ENCODE peak calls at places on chromosomes 7 and 10, in nine cellular contexts. J is cardiac fibroblast, Z is GM12864, Y is AG10803, D is prostate gland, X is IMR-90, T is fibroblast of pulmonary artery, P is OCI-LY7, A is adrenal gland. C is an unnamed sample.

GRCh38 chr7:143408686-143409551 is at the start of gene EPHA1:
- DNase-seq in Z (no peak), J (no peak), X (no peak), T (no peak), P (no peak), Y (no peak), A (peak; percentile 50), D (peak; percentile 77), C (no peak)

GRCh38 chr7:47405921-47406765 is 175.8 kb downstream of the TNS3 start:
- DNase-seq in T (peak; percentile 27), J (peak; percentile 54), D (peak; percentile 75), X (peak; percentile 41), A (peak; percentile 94), P (no peak), Z (no peak), Y (peak; percentile 63), C (no peak)

GRCh38 chr7:82358009-82358578 is 85.5 kb downstream of the CACNA2D1 start:
- DNase-seq in X (no peak), P (no peak), Z (no peak), D (no peak), J (no peak), Y (no peak), T (no peak), A (no peak), C (no peak)

GRCh38 chr10:4771554-4772201 is 54.3 kb upstream of the AKR1E2 start:
- DNase-seq in J (peak; percentile 32), P (no peak), Y (peak; percentile 87), D (no peak), Z (no peak), X (peak; percentile 85), T (peak; percentile 64), A (no peak), C (no peak)

GRCh38 chr10:60827791-60828488 is 49.7 kb downstream of the CDK1 start:
- DNase-seq in J (peak; percentile 90), Z (no peak), T (peak; percentile 96), Y (peak; percentile 87), A (no peak), P (no peak), D (no peak), X (peak; percentile 86), C (no peak)

GRCh38 chr7:1977876-1978441 is 254.8 kb downstream of the MAD1L1 start:
- DNase-seq in T (no peak), J (no peak), P (no peak), A (no peak), Y (no peak), X (no peak), Z (no peak), D (no peak), C (no peak)

GRCh38 chr7:130888017-130888371 is 154.0 kb upstream of the KLF14 start:
- DNase-seq in P (no peak), Y (no peak), D (no peak), A (no peak), T (peak; percentile 48), Z (no peak), J (no peak), X (no peak), C (no peak)

GRCh38 chr7:89027781-89028180 is 232.2 kb upstream of the TEX47 start:
- DNase-seq in Z (no peak), X (no peak), D (no peak), P (no peak), Y (no peak), T (no peak), A (no peak), J (no peak), C (no peak)

GRCh38 chr7:47493971-47494370 is 87.9 kb downstream of the TNS3 start:
- DNase-seq in A (no peak), D (no peak), T (no peak), Y (no peak), Z (no peak), X (no peak), J (no peak), P (no peak), C (no peak)

GRCh38 chr10:18261660-18262292 is 121.6 kb downstream of the CACNB2 start:
- DNase-seq in Z (no peak), T (no peak), X (no peak), D (no peak), Y (no peak), J (no peak), A (no peak), P (no peak), C (no peak)

GRCh38 chr10:17227367-17228080 is 517 bp upstream of the VIM start:
- DNase-seq in T (peak; percentile 47), D (no peak), A (no peak), P (peak; percentile 24), Y (peak; percentile 54), X (peak; percentile 39), Z (no peak), J (peak; percentile 58), C (peak; percentile 67)

GRCh38 chr7:7568553-7568952 is 1.9 kb downstream of the MIOS start:
- DNase-seq in A (no peak), Y (no peak), J (no peak), P (peak; percentile 15), T (no peak), Z (no peak), D (no peak), X (no peak), C (no peak)

GRCh38 chr7:92366730-92367129 is 80.6 kb upstream of the GATAD1 start:
- DNase-seq in P (no peak), Z (no peak), Y (peak; percentile 15), X (peak; percentile 24), D (no peak), T (peak; percentile 46), J (peak; percentile 49), A (no peak), C (no peak)

GRCh38 chr7:70571986-70572385 is 560.0 kb upstream of the GALNT17 start:
- DNase-seq in A (no peak), J (no peak), Y (no peak), D (no peak), X (no peak), T (no peak), P (no peak), Z (no peak), C (no peak)

GRCh38 chr10:27742195-27742925 is 3.3 kb downstream of the MKX start:
- DNase-seq in A (peak; percentile 84), Y (peak; percentile 96), Z (peak; percentile 58), P (peak; percentile 81), T (peak; percentile 79), D (peak; percentile 59), J (peak; percentile 80), X (peak; percentile 85), C (peak; percentile 86)

GRCh38 chr7:127901895-127902703 is 129.1 kb downstream of the LRRC4 start:
- DNase-seq in Z (peak; percentile 33), T (no peak), J (no peak), D (no peak), P (no peak), X (no peak), A (no peak), Y (no peak), C (peak; percentile 58)

GRCh38 chr7:101068401-101068800 is 16.9 kb upstream of the TRIM56 start:
- DNase-seq in T (no peak), J (no peak), Z (no peak), A (no peak), P (no peak), X (no peak), Y (no peak), D (no peak), C (no peak)

GRCh38 chr7:631291-631711 is 95.2 kb upstream of the DNAAF5 start:
- DNase-seq in J (no peak), Z (no peak), Y (no peak), D (no peak), X (no peak), A (no peak), T (no peak), P (no peak), C (no peak)

GRCh38 chr10:77637986-77638765 is 568 bp upstream of the KCNMA1 start:
- DNase-seq in Y (peak; percentile 61), X (peak; percentile 53), P (no peak), A (no peak), D (no peak), T (peak; percentile 29), J (peak; percentile 51), Z (no peak), C (no peak)

DNA sequence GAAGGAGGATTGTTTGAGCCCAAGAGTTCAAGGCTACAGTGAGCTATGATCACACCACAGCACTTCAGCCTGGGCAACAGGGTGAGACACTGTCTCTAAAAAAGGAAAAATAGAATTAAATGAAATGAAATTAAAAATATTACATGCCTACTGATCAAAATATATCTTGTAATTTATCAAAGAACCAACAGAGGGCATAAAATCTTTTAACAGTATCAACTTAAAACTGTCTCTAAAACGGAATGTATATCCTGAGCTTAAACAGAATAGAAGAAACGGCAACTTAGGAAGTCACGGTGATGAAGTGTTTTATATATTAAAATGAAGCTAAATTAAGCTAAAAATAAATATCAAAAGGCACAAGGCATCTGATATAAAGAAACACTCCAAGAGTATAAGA is 78.8 kb downstream of the MTPAP start:
- DNase-seq in P (peak; percentile 10), Z (no peak), Y (peak; percentile 9), X (peak; percentile 13), J (peak; percentile 28), T (peak; percentile 18), D (no peak), A (no peak), C (no peak)
- TF ChIP-seq CTCF in P (peak; percentile 67), Z (no peak), Y (peak; percentile 50), X (peak; percentile 36), J (no peak), T (peak; percentile 23), D (no peak), A (peak; percentile 16), C (no peak)

GRCh38 chr10:21497177-21497807 is 28.2 kb downstream of the SKIDA1 start:
- DNase-seq in Y (peak; percentile 86), J (peak; percentile 93), X (peak; percentile 62), P (peak; percentile 4), A (peak; percentile 96), T (peak; percentile 82), Z (no peak), D (peak; percentile 93), C (peak; percentile 29)
- H3K4me3 ChIP-seq in Y (peak overlapping the region; percentile 91), J (peak overlapping the region; percentile 94), X (peak overlapping the region; percentile 91), P (peak overlapping the region; percentile 77), A (peak overlapping the region; percentile 57), T (peak overlapping the region; percentile 80), Z (peak overlapping the region; percentile 74), D (peak overlapping the region; percentile 65), C (peak overlapping the region; percentile 84)

GRCh38 chr10:14712991-14713422 is 61.7 kb downstream of the FAM107B start:
- DNase-seq in T (peak; percentile 59), A (no peak), Y (no peak), X (peak; percentile 72), J (peak; percentile 25), Z (no peak), D (no peak), P (no peak), C (no peak)
- TF ChIP-seq CTCF in T (no peak), A (no peak), Y (no peak), X (no peak), J (no peak), Z (no peak), D (no peak), P (no peak), C (no peak)

DNA sequence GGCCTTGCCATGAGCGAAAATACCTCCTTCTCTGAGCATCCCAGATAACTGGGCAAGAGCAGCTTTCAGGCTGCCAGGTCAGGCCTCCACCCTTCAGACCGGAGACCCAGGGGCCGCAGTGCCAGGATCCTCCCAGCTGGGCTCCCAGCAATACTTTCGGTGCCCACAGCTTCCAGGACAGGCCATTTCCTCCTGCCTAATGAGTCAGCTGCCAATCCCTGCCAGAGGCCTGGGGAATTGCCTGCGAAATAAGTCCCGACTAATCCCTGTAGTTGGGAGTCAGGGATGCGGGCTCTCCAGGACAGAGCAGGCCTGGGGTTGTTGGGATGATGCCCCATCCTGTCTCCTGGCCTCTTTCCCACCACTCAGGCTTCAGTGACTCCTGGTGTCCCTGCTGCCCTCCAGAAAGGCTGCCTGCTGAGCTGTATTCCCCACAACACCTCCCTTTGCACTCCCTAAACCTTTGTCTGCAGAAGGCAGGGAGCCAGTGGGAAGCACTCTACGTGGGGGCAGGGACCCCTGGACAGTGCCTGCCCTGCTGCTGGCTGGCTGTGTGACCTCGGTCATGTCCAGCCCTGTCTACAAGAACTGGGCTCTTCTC is 143.5 kb upstream of the UNC5B start:
- DNase-seq in Z (no peak), J (peak; percentile 34), T (peak; percentile 6), P (no peak), A (no peak), X (peak; percentile 2), Y (peak; percentile 45), D (no peak), C (no peak)
- H3K4me3 ChIP-seq in Z (no peak overlapping the region), J (no peak overlapping the region), T (no peak overlapping the region), P (no peak overlapping the region), A (no peak overlapping the region), X (no peak overlapping the region), Y (no peak overlapping the region), D (no peak overlapping the region), C (no peak overlapping the region)